ENCODE peak calls at places on chromosomes 1 and 21, in seven cellular contexts. F, Q, N, T, J, S and K are unnamed samples.

GRCh38 chr21:32520885-32521735 is 64.2 kb downstream of the TCP10L start:
- DNase-seq in F (peak; percentile 28), J (no peak), S (peak; percentile 91), Q (peak; percentile 63), T (no peak), N (peak; percentile 94), K (peak; percentile 93)

GRCh38 chr1:229116114-229116513 is 154.8 kb upstream of the RAB4A start:
- DNase-seq in N (no peak), S (peak; percentile 52), Q (peak; percentile 68), F (no peak), T (no peak), J (no peak), K (no peak)

GRCh38 chr1:25687221-25688017 is 70.8 kb downstream of the MAN1C1 start:
- DNase-seq in S (no peak), Q (no peak), T (no peak), J (no peak), N (no peak), F (no peak), K (no peak)

GRCh38 chr1:178954937-178955336 is 70.8 kb upstream of the FAM20B start:
- DNase-seq in F (no peak), N (no peak), S (no peak), Q (no peak), J (no peak), T (no peak), K (no peak)

GRCh38 chr1:84772428-84772943 is 82.2 kb upstream of the SSX2IP start:
- DNase-seq in F (peak; percentile 62), Q (peak; percentile 86), N (no peak), T (peak; percentile 55), S (peak; percentile 78), J (no peak), K (peak; percentile 86)

GRCh38 chr21:45283611-45284455 is 3.9 kb downstream of the POFUT2 start:
- DNase-seq in J (no peak), T (no peak), S (peak; percentile 35), N (no peak), F (no peak), Q (peak; percentile 5), K (peak; percentile 59)

GRCh38 chr1:215181518-215181917 is 99.0 kb downstream of the KCNK2 start:
- DNase-seq in F (peak; percentile 4), Q (no peak), J (no peak), S (no peak), T (peak; percentile 1), N (no peak), K (no peak)

GRCh38 chr1:162070094-162070748 is 730 bp downstream of the NOS1AP start:
- DNase-seq in S (no peak), T (no peak), N (peak; percentile 88), Q (peak; percentile 66), J (no peak), F (no peak), K (peak; percentile 76)

GRCh38 chr1:31228986-31229385 is 10.7 kb downstream of the NKAIN1 start:
- DNase-seq in S (no peak), J (no peak), N (no peak), Q (no peak), T (no peak), F (no peak), K (no peak)

GRCh38 chr1:64956733-64957441 is 9.5 kb downstream of the JAK1 start:
- DNase-seq in J (peak; percentile 80), F (no peak), S (no peak), N (no peak), Q (no peak), T (no peak), K (no peak)

GRCh38 chr1:82124987-82125638 is 324.4 kb downstream of the ADGRL2 start:
- DNase-seq in J (no peak), N (no peak), S (no peak), Q (no peak), T (no peak), F (no peak), K (no peak)

DNA sequence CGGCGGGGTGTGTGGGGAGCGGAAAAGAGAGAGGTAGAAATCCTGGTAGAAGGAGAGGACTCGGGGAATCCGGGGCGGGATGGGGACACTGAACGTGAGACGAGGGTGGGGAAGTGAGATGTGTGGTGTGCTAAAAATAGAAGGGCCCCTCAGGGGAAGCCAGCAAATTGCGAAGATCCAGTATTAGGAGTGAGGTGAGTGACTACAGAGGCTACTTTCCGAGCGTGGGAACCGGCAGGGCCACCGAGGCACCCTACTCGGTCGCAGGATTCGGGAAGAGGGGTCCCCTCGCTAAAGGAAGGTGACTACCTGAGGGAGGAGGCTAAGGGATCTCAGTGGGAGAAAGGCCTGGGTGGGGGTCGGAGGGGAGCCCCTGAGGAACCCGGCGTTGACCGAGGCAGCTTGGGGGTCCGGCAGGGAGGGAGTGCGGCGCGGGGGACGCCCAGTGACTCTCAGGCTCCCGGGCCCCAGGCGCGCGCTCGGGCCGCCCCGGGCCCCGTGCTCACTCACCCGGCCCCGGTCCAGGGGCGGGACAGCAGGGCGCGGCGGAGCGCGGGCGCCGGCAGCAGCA is 318 bp downstream of the ALDH4A1 start:
- DNase-seq in Q (no peak), N (no peak), T (no peak), F (no peak), J (no peak), S (no peak), K (no peak)
- TF ChIP-seq POLR2A in Q (no peak), N (no peak), T (peak; percentile 85), F (no peak), J (no peak), S (peak; percentile 27), K (peak; percentile 61)

GRCh38 chr1:99181892-99182291 is 82.4 kb upstream of the PLPPR4 start:
- DNase-seq in T (no peak), Q (no peak), N (no peak), F (no peak), J (no peak), S (no peak), K (no peak)

GRCh38 chr1:99176753-99177152 is 87.5 kb upstream of the PLPPR4 start:
- DNase-seq in T (no peak), N (no peak), J (no peak), F (no peak), Q (no peak), S (no peak), K (no peak)

GRCh38 chr1:99177465-99177864 is 86.8 kb upstream of the PLPPR4 start:
- DNase-seq in J (no peak), T (no peak), S (no peak), Q (no peak), F (no peak), N (no peak), K (no peak)

GRCh38 chr1:99180915-99181314 is 83.4 kb upstream of the PLPPR4 start:
- DNase-seq in S (no peak), F (no peak), Q (no peak), N (no peak), J (no peak), T (no peak), K (no peak)

GRCh38 chr1:99180343-99180808 is 83.9 kb upstream of the PLPPR4 start:
- DNase-seq in N (no peak), T (peak; percentile 73), F (peak; percentile 68), J (peak; percentile 25), S (peak; percentile 60), Q (peak; percentile 71), K (peak; percentile 77)
- TF ChIP-seq EP300 in N (no peak), T (no peak), F (no peak), J (no peak), S (no peak), Q (no peak), K (no peak)

DNA sequence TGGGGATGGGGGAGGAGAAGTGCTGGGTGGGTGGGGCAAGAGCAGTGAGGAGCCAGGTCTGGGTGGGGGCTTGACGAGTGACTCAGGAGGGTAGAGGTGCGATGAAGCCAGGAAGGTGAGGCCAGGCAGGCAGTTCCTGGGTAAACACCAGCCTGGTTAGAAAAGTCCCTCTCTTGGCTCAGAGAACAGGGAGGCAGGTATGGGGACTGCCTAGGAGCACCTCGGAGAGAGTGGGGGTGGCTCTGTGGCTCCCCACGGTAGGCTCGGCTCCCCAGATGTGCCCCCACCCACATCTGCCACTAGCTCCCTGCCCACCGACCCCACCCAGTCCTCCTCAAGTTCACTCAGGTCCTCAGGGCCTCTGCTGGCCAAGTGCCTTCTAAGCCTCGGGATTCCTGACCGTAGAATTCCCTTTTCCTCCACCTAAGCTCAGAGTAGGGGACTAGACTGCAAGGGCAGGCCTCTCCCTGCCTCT is 1.2 kb downstream of the HSPG2 start:
- DNase-seq in N (no peak), J (no peak), S (no peak), Q (peak; percentile 72), F (peak; percentile 56), T (no peak), K (no peak)
- H3K4me1 ChIP-seq in N (peaks cover 76% of the 10 kb centered on the region), J (no peaks in the 10 kb centered on the region), S (peaks cover 30% of the 10 kb centered on the region), Q (peaks cover 73% of the 10 kb centered on the region), F (peaks cover 79% of the 10 kb centered on the region), T (peaks cover 91% of the 10 kb centered on the region), K (peaks cover 93% of the 10 kb centered on the region)

DNA sequence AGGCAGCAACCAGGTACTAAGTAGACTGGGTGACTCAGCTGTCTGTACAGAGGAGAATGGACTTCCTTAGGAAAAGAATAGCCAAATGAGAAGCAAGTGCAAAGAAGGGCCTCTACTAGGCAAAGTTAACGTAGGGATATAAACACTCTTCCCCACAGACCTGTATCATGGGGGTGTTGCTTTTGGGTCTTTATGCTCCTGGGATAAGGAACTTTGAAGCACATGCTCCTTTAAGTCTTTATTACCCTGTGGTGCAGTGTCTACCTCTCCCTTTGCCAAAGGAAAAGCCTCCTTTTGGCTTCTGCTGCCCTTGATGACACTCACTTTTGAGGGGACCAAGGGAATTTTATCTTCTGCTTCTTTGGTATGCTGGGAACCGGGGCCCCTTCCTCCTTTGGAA is 5.0 kb downstream of the RFX5 start:
- DNase-seq in F (no peak), S (no peak), T (no peak), J (no peak), Q (no peak), N (no peak), K (no peak)
- TF ChIP-seq POLR2A in F (no peak), S (no peak), T (no peak), J (no peak), Q (no peak), N (no peak), K (no peak)